ENCODE peak calls at places on chromosomes 12 and 14, in six cellular contexts. A, B, Y, X, U and J are unnamed samples. For H3K9me3 and H3K27me3, the result is how much of the 10 kb centered on the place peaks cover.

GRCh38 chr12:53806689-53807088 is 54.9 kb upstream of the CISTR start:
- DNase-seq in B (no peak), A (peak), U (no peak), Y (no peak), X (peak), J (peak)

GRCh38 chr14:103847954-103848719 is 762 bp upstream of the PPP1R13B start:
- DNase-seq in A (peak), B (no peak), X (no peak), U (peak), Y (peak), J (no peak)

GRCh38 chr12:66965613-66966012 is 286.7 kb upstream of the GRIP1 start:
- DNase-seq in B (no peak), Y (no peak), A (no peak), X (no peak), U (no peak), J (no peak)

GRCh38 chr12:111462134-111462821 is 56.6 kb downstream of the SH2B3 start:
- DNase-seq in U (no peak), X (no peak), Y (no peak), A (no peak), B (no peak), J (peak)

GRCh38 chr14:68789002-68789797 is 3.7 kb downstream of the ZFP36L1 start:
- DNase-seq in X (peak), B (no peak), A (peak), U (peak), Y (peak), J (no peak)

GRCh38 chr14:103562135-103562384 is 397 bp downstream of the BAG5 start:
- DNase-seq in U (no peak), Y (peak), B (no peak), A (no peak), X (peak), J (no peak)

GRCh38 chr12:130658561-130658960 is 57.5 kb downstream of the RIMBP2 start:
- DNase-seq in Y (no peak), U (no peak), B (no peak), A (no peak), X (no peak), J (no peak)

GRCh38 chr14:78143489-78144145 is 26.6 kb upstream of the NRXN3 start:
- DNase-seq in A (no peak), U (no peak), X (peak), B (no peak), Y (no peak), J (no peak)

GRCh38 chr12:108724054-108724889 is 7.0 kb downstream of the CORO1C start:
- DNase-seq in Y (no peak), U (no peak), A (peak), B (no peak), X (peak), J (no peak)

GRCh38 chr12:127006972-127007371 is 1260.0 kb upstream of the TMEM132C start:
- DNase-seq in A (no peak), Y (no peak), X (no peak), B (no peak), U (no peak), J (no peak)

GRCh38 chr14:71529855-71530254 is 402.4 kb upstream of the RGS6 start:
- DNase-seq in B (no peak), U (peak), A (no peak), Y (no peak), X (no peak), J (no peak)

GRCh38 chr12:105261010-105261409 is 25.0 kb upstream of the APPL2 start:
- DNase-seq in Y (no peak), A (no peak), U (no peak), B (no peak), X (no peak), J (no peak)

GRCh38 chr12:120093592-120094355 is 22.8 kb downstream of the RAB35 start:
- DNase-seq in A (peak), U (peak), Y (no peak), B (no peak), X (no peak), J (no peak)

GRCh38 chr12:66048843-66049537 is 81.6 kb downstream of the LLPH start:
- DNase-seq in A (peak), X (peak), Y (no peak), U (no peak), B (no peak), J (no peak)

GRCh38 chr12:20342111-20342510 is 26.2 kb upstream of the PDE3A start:
- DNase-seq in U (no peak), X (no peak), B (no peak), Y (no peak), A (no peak), J (no peak)

GRCh38 chr12:121634836-121635235 is 8.5 kb downstream of the ORAI1 start:
- DNase-seq in U (peak), X (no peak), Y (no peak), B (no peak), A (no peak), J (no peak)

GRCh38 chr12:79655036-79655435 is 35.7 kb downstream of the PAWR start:
- DNase-seq in Y (no peak), X (no peak), B (no peak), A (no peak), U (no peak), J (no peak)

GRCh38 chr14:74983343-74983742 is 19.4 kb upstream of the EIF2B2 start:
- DNase-seq in B (no peak), X (peak), U (no peak), Y (no peak), A (no peak), J (no peak)

GRCh38 chr14:39342768-39343167 is 89.5 kb downstream of the FBXO33 start:
- DNase-seq in Y (no peak), A (no peak), U (no peak), X (no peak), B (no peak), J (no peak)

GRCh38 chr12:52912711-52913423 is 8.0 kb upstream of the KRT8 start:
- DNase-seq in B (no peak), U (no peak), X (no peak), A (no peak), Y (no peak), J (no peak)

GRCh38 chr12:69977991-69978390 is 153.0 kb downstream of the MYRFL start:
- DNase-seq in B (no peak), Y (no peak), U (no peak), X (no peak), A (no peak), J (no peak)

GRCh38 chr12:49023812-49024211 is 5.2 kb upstream of the PRKAG1 start:
- DNase-seq in U (no peak), A (no peak), B (no peak), X (no peak), Y (no peak), J (no peak)

GRCh38 chr14:93905623-93906022 is 21.5 kb upstream of the FAM181A start:
- DNase-seq in U (no peak), A (no peak), Y (no peak), X (peak), B (no peak), J (no peak)

GRCh38 chr12:97229036-97229435 is 233.6 kb upstream of the RMST start:
- DNase-seq in Y (no peak), U (no peak), B (no peak), X (no peak), A (no peak), J (no peak)

GRCh38 chr12:124665516-124665915 is 98.1 kb upstream of the NCOR2 start:
- DNase-seq in Y (no peak), B (no peak), X (no peak), A (peak), U (no peak), J (no peak)

GRCh38 chr12:271165-271564 is 8.5 kb upstream of the SLC6A13 start:
- DNase-seq in B (no peak), U (peak), A (no peak), Y (no peak), X (no peak), J (no peak)

GRCh38 chr14:20356422-20356821 is 13.0 kb downstream of the PARP2 start:
- DNase-seq in Y (no peak), A (no peak), U (no peak), X (peak), B (no peak), J (no peak)

GRCh38 chr12:102478416-102479098 is 1.8 kb downstream of the IGF1 start:
- DNase-seq in B (peak), U (no peak), X (no peak), Y (no peak), A (no peak), J (no peak)

GRCh38 chr14:105200641-105201040 is 19.5 kb upstream of the NUDT14 start:
- DNase-seq in U (no peak), X (no peak), B (no peak), A (no peak), Y (no peak), J (no peak)

GRCh38 chr12:68746572-68747180 is 700 bp downstream of the SLC35E3 start:
- DNase-seq in Y (peak), X (peak), A (peak), B (peak), U (peak), J (peak)

GRCh38 chr14:68987653-68988036 is 8.5 kb upstream of the ACTN1 start:
- DNase-seq in X (no peak), A (no peak), U (no peak), B (no peak), Y (no peak), J (no peak)

GRCh38 chr12:99911967-99912366 is 72.8 kb downstream of the ANKS1B start:
- DNase-seq in Y (no peak), B (peak), X (no peak), U (no peak), A (peak), J (no peak)
- H3K9me3 ChIP-seq in Y (under half), B (under half), X (under half), U (under half), A (under half), J (under half)

GRCh38 chr14:60656755-60657608 is 7.7 kb upstream of the SIX1 start:
- DNase-seq in B (peak), X (peak), Y (no peak), U (peak), A (peak), J (no peak)

GRCh38 chr14:60658116-60658515 is 8.8 kb upstream of the SIX1 start:
- DNase-seq in A (no peak), B (no peak), Y (no peak), U (no peak), X (peak), J (no peak)

GRCh38 chr14:60655898-60656754 is 6.8 kb upstream of the SIX1 start:
- DNase-seq in B (no peak), X (no peak), Y (no peak), A (peak), U (no peak), J (no peak)

GRCh38 chr14:60657609-60657983 is 8.3 kb upstream of the SIX1 start:
- DNase-seq in X (no peak), A (no peak), U (no peak), B (no peak), Y (no peak), J (no peak)

DNA sequence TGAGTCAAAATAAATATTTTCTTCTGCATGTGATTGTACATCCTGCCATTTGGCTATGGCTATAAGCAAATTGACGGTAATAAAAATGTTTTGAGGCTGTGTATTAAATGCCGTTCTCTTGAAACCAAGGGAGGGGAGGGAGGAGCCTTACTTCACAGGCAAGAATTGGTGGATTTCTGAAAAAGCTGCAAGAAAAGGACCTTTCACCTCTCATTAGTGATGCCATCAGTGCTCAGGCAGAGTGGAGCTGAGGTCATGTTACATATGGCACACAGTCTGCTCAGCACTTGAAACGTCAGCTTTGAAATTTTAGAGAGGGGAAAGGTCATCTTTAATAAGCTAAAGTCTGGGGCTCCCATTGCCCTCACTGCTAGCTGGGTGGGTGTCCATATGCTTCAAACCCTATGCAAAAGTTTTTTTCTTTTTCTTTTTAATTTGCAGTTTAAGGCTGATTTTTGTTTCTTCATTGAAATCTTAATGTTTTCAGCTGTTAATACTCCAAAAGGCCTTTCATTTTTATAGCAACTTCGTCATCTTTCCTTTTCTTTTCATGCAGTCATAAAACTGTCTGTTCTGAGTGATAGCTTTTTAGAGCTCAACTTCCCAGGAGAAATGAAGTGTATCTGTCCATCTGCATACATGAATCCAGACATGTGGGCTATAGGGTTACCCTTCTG is 9.8 kb upstream of the SIX1 start:
- DNase-seq in B (no peak), X (peak), Y (no peak), A (no peak), U (no peak), J (no peak)
- H3K4me3 ChIP-seq in B (no peak), X (peak), Y (no peak), A (no peak), U (no peak), J (peak)

GRCh38 chr12:47491516-47491915 is 214.3 kb downstream of the RPAP3 start:
- DNase-seq in B (no peak), A (no peak), Y (no peak), X (no peak), U (no peak), J (no peak)

GRCh38 chr12:47488888-47489287 is 216.9 kb downstream of the RPAP3 start:
- DNase-seq in A (no peak), U (no peak), Y (no peak), B (no peak), X (no peak), J (no peak)

GRCh38 chr12:47493801-47494200 is 212.0 kb downstream of the RPAP3 start:
- DNase-seq in X (no peak), B (no peak), A (no peak), Y (no peak), U (no peak), J (no peak)
- H3K27me3 ChIP-seq in X (under half), B (under half), A (under half), Y (under half), U (under half), J (under half)

GRCh38 chr12:132949936-132950837 is 5.9 kb downstream of the ZNF605 start:
- DNase-seq in A (no peak), B (no peak), U (no peak), X (no peak), Y (no peak), J (no peak)

GRCh38 chr12:132942611-132943010 is 13.5 kb downstream of the ZNF605 start:
- DNase-seq in X (no peak), Y (no peak), U (no peak), B (no peak), A (no peak), J (no peak)

GRCh38 chr12:132945806-132946506 is 10.2 kb downstream of the ZNF605 start:
- DNase-seq in A (no peak), X (no peak), B (no peak), U (no peak), Y (no peak), J (no peak)

GRCh38 chr12:132948146-132949066 is 7.7 kb downstream of the ZNF605 start:
- DNase-seq in A (no peak), X (no peak), B (no peak), U (no peak), Y (no peak), J (no peak)

GRCh38 chr12:132946507-132946820 is 9.6 kb downstream of the ZNF605 start:
- DNase-seq in X (no peak), B (no peak), U (no peak), A (no peak), Y (no peak), J (no peak)
- H3K9me3 ChIP-seq in X (under half), B (half or more), U (under half), A (half or more), Y (half or more), J (half or more)

GRCh38 chr14:37595809-37596595 is 573 bp downstream of the TTC6 start:
- DNase-seq in B (no peak), U (peak), A (peak), Y (no peak), X (peak), J (no peak)
- H3K4me3 ChIP-seq in B (no peak), U (peak), A (peak), Y (no peak), X (peak), J (peak)

GRCh38 chr14:98834119-98834518 is 437.9 kb downstream of the BCL11B start:
- DNase-seq in Y (no peak), B (no peak), U (no peak), A (no peak), X (no peak), J (no peak)
- H3K27me3 ChIP-seq in Y (under half), B (under half), U (under half), A (under half), X (under half), J (under half)

DNA sequence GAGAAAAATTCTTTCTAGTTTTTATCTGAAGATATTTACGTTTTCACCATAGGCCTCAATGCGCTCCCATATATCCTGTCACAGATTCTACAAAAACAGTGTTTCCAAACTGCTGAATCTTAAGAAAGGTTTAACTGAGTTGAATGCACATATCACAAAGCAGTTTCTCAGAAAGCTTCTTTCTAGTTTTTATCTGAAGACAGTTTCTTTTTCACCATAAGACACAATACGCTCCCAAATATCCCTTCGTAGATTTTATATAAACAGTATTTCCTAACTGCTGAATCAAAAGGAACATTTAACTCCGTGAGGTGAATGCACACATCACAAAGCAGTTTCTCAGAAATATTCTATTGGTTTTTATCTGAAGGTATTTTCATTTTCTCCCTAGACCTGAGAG is 385.5 kb downstream of the ALG10 start:
- DNase-seq in A (no peak), Y (no peak), X (no peak), B (no peak), U (no peak), J (no peak)
- H3K9me3 ChIP-seq in A (half or more), Y (under half), X (under half), B (under half), U (under half), J (under half)

GRCh38 chr14:88385212-88386101 is at the start of gene SPATA7:
- DNase-seq in U (peak), X (peak), A (peak), B (peak), Y (peak), J (peak)

GRCh38 chr14:88380405-88380804 is 5.1 kb upstream of the SPATA7 start:
- DNase-seq in Y (no peak), A (no peak), B (no peak), X (peak), U (no peak), J (no peak)

GRCh38 chr14:88386395-88386794 is 938 bp downstream of the SPATA7 start:
- DNase-seq in Y (no peak), X (no peak), A (no peak), U (no peak), B (no peak), J (no peak)

GRCh38 chr14:88388741-88389282 is 3.4 kb downstream of the SPATA7 start:
- DNase-seq in A (no peak), B (no peak), X (peak), U (no peak), Y (no peak), J (no peak)

GRCh38 chr14:88384653-88385205 is 728 bp upstream of the SPATA7 start:
- DNase-seq in Y (no peak), U (no peak), A (peak), B (no peak), X (peak), J (no peak)
- H3K4me3 ChIP-seq in Y (peak), U (peak), A (peak), B (peak), X (peak), J (peak)

GRCh38 chr12:132216354-132216987 is 72.2 kb downstream of the NOC4L start:
- DNase-seq in B (no peak), A (no peak), Y (no peak), U (peak), X (no peak), J (no peak)
- H3K27me3 ChIP-seq in B (under half), A (under half), Y (under half), U (under half), X (under half), J (under half)